ENCODE peak calls at places on chromosomes 3 and 15, in four cellular contexts. W, H, Z and R are unnamed samples.

GRCh38 chr15:70762469-70763119 is 764 bp downstream of the UACA start:
- DNase-seq in Z (peak; percentile 34), W (peak; percentile 52), H (no peak), R (no peak)

GRCh38 chr3:184349563-184350470 is 11.6 kb downstream of the CLCN2 start:
- DNase-seq in Z (no peak), W (no peak), H (no peak), R (no peak)

GRCh38 chr3:172658344-172659245 is 52.3 kb downstream of the NCEH1 start:
- DNase-seq in H (peak; percentile 54), Z (no peak), W (peak; percentile 99), R (no peak)

GRCh38 chr3:30453364-30454039 is 152.9 kb upstream of the TGFBR2 start:
- DNase-seq in H (no peak), W (no peak), Z (no peak), R (no peak)

GRCh38 chr15:72116680-72117447 is 1.1 kb downstream of the MYO9A start:
- DNase-seq in Z (no peak), W (peak; percentile 29), H (no peak), R (no peak)

GRCh38 chr3:194487289-194488006 is 646 bp upstream of the ATP13A3 start:
- DNase-seq in W (no peak), H (no peak), Z (peak; percentile 67), R (peak; percentile 70)

GRCh38 chr15:71332605-71333004 is 217.3 kb downstream of the THSD4 start:
- DNase-seq in H (no peak), W (peak; percentile 73), Z (no peak), R (no peak)

GRCh38 chr15:67322481-67322880 is 67.9 kb downstream of the IQCH start:
- DNase-seq in H (no peak), W (peak; percentile 39), Z (no peak), R (no peak)

GRCh38 chr15:73504885-73505284 is 61.9 kb downstream of the REC114 start:
- DNase-seq in H (no peak), W (no peak), Z (no peak), R (no peak)

GRCh38 chr3:117128876-117129275 is 419.3 kb downstream of the TUSC7 start:
- DNase-seq in H (no peak), W (no peak), Z (no peak), R (no peak)

GRCh38 chr3:12479919-12480425 is 4.3 kb upstream of the TSEN2 start:
- DNase-seq in Z (peak; percentile 44), H (peak; percentile 46), W (peak; percentile 8), R (peak; percentile 19)

GRCh38 chr3:46561951-46562350 is 4.2 kb downstream of the LRRC2 start:
- DNase-seq in W (no peak), Z (no peak), H (no peak), R (no peak)

GRCh38 chr3:132245547-132245946 is 71.7 kb upstream of the ACP3 start:
- DNase-seq in H (no peak), Z (no peak), W (peak; percentile 48), R (no peak)

GRCh38 chr15:70921297-70921696 is 28.7 kb downstream of the LRRC49 start:
- DNase-seq in H (no peak), W (peak; percentile 26), Z (no peak), R (no peak)

GRCh38 chr3:62134061-62134496 is 239.3 kb downstream of the FEZF2 start:
- DNase-seq in H (peak; percentile 35), Z (no peak), W (peak; percentile 8), R (no peak)

GRCh38 chr3:17077614-17078013 is 192.9 kb downstream of the PLCL2 start:
- DNase-seq in H (no peak), Z (no peak), W (no peak), R (no peak)

GRCh38 chr3:8767667-8768363 is 1.6 kb downstream of the OXTR start:
- DNase-seq in W (peak; percentile 32), H (no peak), Z (peak; percentile 59), R (no peak)

GRCh38 chr15:99481406-99481805 is 84.4 kb upstream of the MEF2A start:
- DNase-seq in H (no peak), W (no peak), Z (no peak), R (no peak)

GRCh38 chr15:60555291-60555690 is 76.3 kb upstream of the ICE2 start:
- DNase-seq in Z (no peak), W (no peak), H (no peak), R (no peak)